ENCODE peak calls at places on chromosomes 3 and 15, in ten cellular contexts. N, T, L, P, O, B, V, F, S and M are unnamed samples.

GRCh38 chr3:172550347-172550943 is 27.2 kb upstream of the TNFSF10 start:
- DNase-seq in N (peak; percentile 90), T (peak; percentile 75), L (peak; percentile 79), P (no peak), O (no peak), B (peak; percentile 35), V (no peak), F (peak; percentile 15), S (no peak), M (peak; percentile 83)

GRCh38 chr15:80934761-80935221 is 54.8 kb downstream of the MESD start:
- DNase-seq in N (peak; percentile 56), T (no peak), L (peak; percentile 49), P (no peak), O (no peak), B (no peak), V (no peak), F (no peak), S (no peak), M (peak; percentile 39)

GRCh38 chr3:37740471-37740870 is 121.2 kb upstream of the CTDSPL start:
- DNase-seq in N (no peak), T (no peak), L (no peak), P (no peak), O (no peak), B (no peak), V (no peak), F (no peak), S (no peak), M (no peak)

GRCh38 chr3:25903371-25903770 is 113.5 kb downstream of the OXSM start:
- DNase-seq in N (no peak), T (no peak), L (no peak), P (no peak), O (no peak), B (no peak), V (no peak), F (no peak), S (no peak), M (no peak)

GRCh38 chr3:108953210-108953609 is 469 bp downstream of the GUCA1C start:
- DNase-seq in N (no peak), T (no peak), L (no peak), P (no peak), O (no peak), B (no peak), V (no peak), F (no peak), S (no peak), M (no peak)

GRCh38 chr15:77021088-77021481 is 26.2 kb downstream of the PSTPIP1 start:
- DNase-seq in N (no peak), T (peak; percentile 16), L (no peak), P (no peak), O (peak; percentile 10), B (peak; percentile 40), V (no peak), F (no peak), S (no peak), M (no peak)

GRCh38 chr3:150038830-150039229 is 68.1 kb upstream of the PFN2 start:
- DNase-seq in N (no peak), T (no peak), L (no peak), P (no peak), O (no peak), B (no peak), V (no peak), F (no peak), S (no peak), M (no peak)

GRCh38 chr3:43294975-43295374 is 8.6 kb downstream of the SNRK start:
- DNase-seq in N (peak; percentile 46), T (no peak), L (no peak), P (no peak), O (no peak), B (no peak), V (no peak), F (no peak), S (no peak), M (no peak)

GRCh38 chr3:169022457-169022856 is 641.1 kb downstream of the MECOM start:
- DNase-seq in N (no peak), T (no peak), L (no peak), P (no peak), O (no peak), B (no peak), V (no peak), F (no peak), S (no peak), M (no peak)

GRCh38 chr15:83011271-83012037 is at the start of gene C15orf40:
- DNase-seq in N (peak; percentile 88), T (peak; percentile 91), L (peak; percentile 91), P (peak; percentile 62), O (peak; percentile 95), B (peak; percentile 97), V (peak; percentile 61), F (peak; percentile 94), S (peak; percentile 45), M (peak; percentile 90)

GRCh38 chr15:60568301-60568742 is 89.4 kb upstream of the ICE2 start:
- DNase-seq in N (no peak), T (no peak), L (no peak), P (no peak), O (no peak), B (peak; percentile 92), V (no peak), F (no peak), S (no peak), M (no peak)
- H3K4me3 ChIP-seq in N (no peak overlapping the region), T (no peak overlapping the region), L (no peak overlapping the region), P (no peak overlapping the region), O (no peak overlapping the region), B (peak overlapping the region; percentile 56), V (no peak overlapping the region), F (no peak overlapping the region), S (no peak overlapping the region), M (no peak overlapping the region)

DNA sequence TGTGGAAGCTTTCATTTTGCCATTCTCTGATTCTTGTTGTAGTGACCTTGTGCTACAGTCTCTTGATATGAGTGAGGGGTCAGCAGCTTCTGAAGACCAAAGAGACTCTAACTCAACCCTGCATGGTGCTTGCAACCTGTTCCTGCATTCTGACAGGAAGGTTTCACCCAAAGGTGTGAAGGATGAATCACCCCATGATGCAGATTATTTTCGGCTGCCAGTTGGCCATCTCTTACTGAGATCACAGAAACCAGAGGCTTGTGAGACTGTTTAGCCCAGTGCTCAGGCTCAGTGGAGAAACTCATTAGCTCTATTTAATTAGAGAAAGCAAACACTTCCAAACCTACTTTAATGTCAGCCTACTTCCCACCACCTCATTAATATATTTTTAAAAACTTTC is 29.2 kb upstream of the TPRG1 start:
- DNase-seq in N (no peak), T (no peak), L (no peak), P (no peak), O (no peak), B (no peak), V (no peak), F (no peak), S (no peak), M (no peak)
- H3K4me3 ChIP-seq in N (no peak overlapping the region), T (no peak overlapping the region), L (no peak overlapping the region), P (no peak overlapping the region), O (no peak overlapping the region), B (no peak overlapping the region), V (no peak overlapping the region), F (no peak overlapping the region), S (no peak overlapping the region), M (no peak overlapping the region)

GRCh38 chr3:129663045-129663446 is 56.6 kb upstream of the PLXND1 start:
- DNase-seq in N (peak; percentile 54), T (no peak), L (no peak), P (no peak), O (no peak), B (no peak), V (no peak), F (peak; percentile 42), S (no peak), M (no peak)

GRCh38 chr3:129661766-129662165 is 55.3 kb upstream of the PLXND1 start:
- DNase-seq in N (no peak), T (no peak), L (no peak), P (no peak), O (no peak), B (no peak), V (no peak), F (no peak), S (no peak), M (no peak)

GRCh38 chr3:129665024-129665768 is 58.7 kb upstream of the PLXND1 start:
- DNase-seq in N (peak; percentile 78), T (no peak), L (peak; percentile 53), P (no peak), O (no peak), B (no peak), V (no peak), F (no peak), S (no peak), M (peak; percentile 47)

GRCh38 chr3:129662230-129662629 is 55.8 kb upstream of the PLXND1 start:
- DNase-seq in N (no peak), T (no peak), L (no peak), P (no peak), O (no peak), B (no peak), V (no peak), F (no peak), S (no peak), M (no peak)

GRCh38 chr3:129664040-129664646 is 57.7 kb upstream of the PLXND1 start:
- DNase-seq in N (no peak), T (no peak), L (no peak), P (no peak), O (no peak), B (no peak), V (no peak), F (no peak), S (no peak), M (no peak)
- H3K4me3 ChIP-seq in N (no peak overlapping the region), T (no peak overlapping the region), L (no peak overlapping the region), P (no peak overlapping the region), O (no peak overlapping the region), B (no peak overlapping the region), V (no peak overlapping the region), F (no peak overlapping the region), S (no peak overlapping the region), M (no peak overlapping the region)

GRCh38 chr3:180420016-180420415 is 181.9 kb upstream of the TTC14 start:
- DNase-seq in N (no peak), T (no peak), L (no peak), P (no peak), O (no peak), B (no peak), V (no peak), F (no peak), S (no peak), M (peak; percentile 23)

GRCh38 chr3:180417241-180417640 is 184.7 kb upstream of the TTC14 start:
- DNase-seq in N (peak; percentile 37), T (no peak), L (no peak), P (no peak), O (no peak), B (no peak), V (no peak), F (no peak), S (no peak), M (peak; percentile 12)

GRCh38 chr3:180420804-180421203 is 181.2 kb upstream of the TTC14 start:
- DNase-seq in N (no peak), T (no peak), L (peak; percentile 19), P (no peak), O (no peak), B (no peak), V (no peak), F (no peak), S (no peak), M (peak; percentile 17)

GRCh38 chr3:180421711-180422110 is 180.3 kb upstream of the TTC14 start:
- DNase-seq in N (peak; percentile 7), T (no peak), L (no peak), P (no peak), O (no peak), B (no peak), V (no peak), F (no peak), S (no peak), M (peak; percentile 13)

DNA sequence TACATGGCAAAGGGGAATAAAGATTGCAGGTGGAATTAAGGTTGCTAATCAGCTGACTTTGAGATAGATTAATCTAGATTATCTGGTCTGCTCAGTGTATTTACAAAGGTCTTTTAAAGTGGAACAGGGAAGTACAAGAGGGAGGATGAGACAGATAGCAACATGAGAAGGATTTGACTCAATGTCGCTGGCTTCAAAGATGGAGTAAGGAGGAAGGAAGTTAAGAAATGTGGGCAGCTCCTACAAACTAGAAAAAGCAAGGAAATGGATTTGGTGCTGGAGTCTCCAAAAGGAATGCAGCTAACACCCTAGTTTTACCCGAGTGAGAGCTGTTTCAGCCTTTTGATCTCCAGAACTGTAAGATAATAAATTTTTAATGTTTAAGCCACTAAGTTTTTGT is 180.7 kb upstream of the TTC14 start:
- DNase-seq in N (no peak), T (no peak), L (no peak), P (no peak), O (no peak), B (no peak), V (no peak), F (no peak), S (no peak), M (no peak)
- H3K4me3 ChIP-seq in N (no peak overlapping the region), T (no peak overlapping the region), L (no peak overlapping the region), P (no peak overlapping the region), O (no peak overlapping the region), B (no peak overlapping the region), V (no peak overlapping the region), F (no peak overlapping the region), S (no peak overlapping the region), M (no peak overlapping the region)